ENCODE peak calls at places on chromosomes 5 and 9, in five cellular contexts. R is mesendoderm; Z is Calu3; I is stimulated activated CD4-positive, alpha-beta T cell treated with anti-CD3 and anti-CD28 coated beads, Interleukin-2, amount 100 ng/mL, for 24 hours; X is Kasumi-1. D is an unnamed sample.

GRCh38 chr5:179130101-179130681 is 70.0 kb downstream of the ZNF354C start:
- DNase-seq in Z (no peak), I (no peak), R (no peak), X (no peak), D (no peak)

GRCh38 chr9:114690308-114690707 is 8.3 kb upstream of the TEX48 start:
- DNase-seq in Z (peak), I (no peak), X (no peak), R (no peak), D (no peak)

GRCh38 chr5:14102666-14103065 is 40.5 kb upstream of the TRIO start:
- DNase-seq in X (no peak), Z (no peak), R (no peak), I (no peak), D (no peak)

GRCh38 chr9:126206099-126206498 is 120.5 kb upstream of the MVB12B start:
- DNase-seq in Z (no peak), R (no peak), I (no peak), X (no peak), D (no peak)

GRCh38 chr5:89187883-89188465 is 305.0 kb upstream of the MEF2C start:
- DNase-seq in X (no peak), R (no peak), Z (no peak), I (no peak), D (no peak)

GRCh38 chr5:39186722-39187539 is 32.4 kb downstream of the FYB1 start:
- DNase-seq in R (no peak), Z (no peak), X (no peak), I (no peak), D (no peak)

GRCh38 chr5:173926359-173926758 is 38.2 kb downstream of the CPEB4 start:
- DNase-seq in X (no peak), Z (no peak), I (no peak), R (no peak), D (no peak)

GRCh38 chr9:132753593-132753880 is 83.3 kb downstream of the GTF3C4 start:
- DNase-seq in Z (no peak), I (no peak), R (no peak), X (no peak), D (no peak)

GRCh38 chr9:16133032-16133431 is 580.2 kb downstream of the CCDC171 start:
- DNase-seq in I (no peak), X (no peak), Z (no peak), R (no peak), D (no peak)

GRCh38 chr5:139839918-139840317 is 44.3 kb downstream of the PSD2 start:
- DNase-seq in X (no peak), R (no peak), Z (no peak), I (no peak), D (no peak)

GRCh38 chr5:159310492-159310891 is 19.8 kb downstream of the IL12B start:
- DNase-seq in Z (peak), I (peak), R (peak), X (no peak), D (peak)

GRCh38 chr9:124047106-124047716 is 35.6 kb downstream of the LHX2 start:
- DNase-seq in Z (no peak), X (no peak), R (no peak), I (no peak), D (no peak)

GRCh38 chr5:36398137-36398536 is 96.4 kb upstream of the RANBP3L start:
- DNase-seq in X (peak), Z (no peak), I (no peak), R (peak), D (no peak)

GRCh38 chr9:134917431-134918373 is at the start of gene FCN1:
- DNase-seq in R (no peak), I (no peak), X (no peak), Z (no peak), D (peak)

D was measured in dorsolateral prefrontal cortex.